ENCODE peak calls at places on chromosomes 16 and 17, in six cellular contexts. One of them, this sample, is unnamed.

GRCh38 chr16:72434159-72434558 is 262.2 kb upstream of the PMFBP1 start:
- DNase-seq in pancreas: no peak
- DNase-seq in GM23248: peak
- DNase-seq in activated CD8-positive, alpha-beta T cell treated with anti-CD3 and anti-CD28 coated beads, Interleukin-2, amount 10 ng/mL, durations not matched to agents 7 days and 5 days: no peak
- DNase-seq in amygdala: no peak
- DNase-seq in AG08396: no peak
- DNase-seq in this sample: no peak

GRCh38 chr17:28811594-28812135 is 30.9 kb downstream of the FAM222B start:
- DNase-seq in pancreas: no peak
- DNase-seq in GM23248: peak
- DNase-seq in activated CD8-positive, alpha-beta T cell treated with anti-CD3 and anti-CD28 coated beads, Interleukin-2, amount 10 ng/mL, durations not matched to agents 7 days and 5 days: peak
- DNase-seq in amygdala: no peak
- DNase-seq in AG08396: peak
- DNase-seq in this sample: no peak

GRCh38 chr17:63837480-63837879 is 5.0 kb downstream of the SMARCD2 start:
- DNase-seq in pancreas: no peak
- DNase-seq in GM23248: no peak
- DNase-seq in activated CD8-positive, alpha-beta T cell treated with anti-CD3 and anti-CD28 coated beads, Interleukin-2, amount 10 ng/mL, durations not matched to agents 7 days and 5 days: no peak
- DNase-seq in amygdala: no peak
- DNase-seq in AG08396: no peak
- DNase-seq in this sample: no peak

GRCh38 chr17:45353047-45353446 is 36.2 kb upstream of the MAP3K14 start:
- DNase-seq in pancreas: no peak
- DNase-seq in GM23248: no peak
- DNase-seq in activated CD8-positive, alpha-beta T cell treated with anti-CD3 and anti-CD28 coated beads, Interleukin-2, amount 10 ng/mL, durations not matched to agents 7 days and 5 days: peak
- DNase-seq in amygdala: no peak
- DNase-seq in AG08396: no peak
- DNase-seq in this sample: no peak

GRCh38 chr16:2081201-2081600 is 33.4 kb downstream of the TSC2 start:
- DNase-seq in pancreas: no peak
- DNase-seq in GM23248: no peak
- DNase-seq in activated CD8-positive, alpha-beta T cell treated with anti-CD3 and anti-CD28 coated beads, Interleukin-2, amount 10 ng/mL, durations not matched to agents 7 days and 5 days: no peak
- DNase-seq in amygdala: no peak
- DNase-seq in AG08396: no peak
- DNase-seq in this sample: no peak

GRCh38 chr17:77011173-77012011 is 129.4 kb upstream of the SEC14L1 start:
- DNase-seq in pancreas: no peak
- DNase-seq in GM23248: peak
- DNase-seq in activated CD8-positive, alpha-beta T cell treated with anti-CD3 and anti-CD28 coated beads, Interleukin-2, amount 10 ng/mL, durations not matched to agents 7 days and 5 days: peak
- DNase-seq in amygdala: no peak
- DNase-seq in AG08396: no peak
- DNase-seq in this sample: peak

GRCh38 chr17:79168486-79169055 is 93.9 kb downstream of the ENGASE start:
- DNase-seq in pancreas: no peak
- DNase-seq in GM23248: no peak
- DNase-seq in activated CD8-positive, alpha-beta T cell treated with anti-CD3 and anti-CD28 coated beads, Interleukin-2, amount 10 ng/mL, durations not matched to agents 7 days and 5 days: no peak
- DNase-seq in amygdala: no peak
- DNase-seq in AG08396: no peak
- DNase-seq in this sample: no peak

GRCh38 chr17:14779236-14779635 is 478.4 kb downstream of the HS3ST3B1 start:
- DNase-seq in pancreas: no peak
- DNase-seq in GM23248: no peak
- DNase-seq in activated CD8-positive, alpha-beta T cell treated with anti-CD3 and anti-CD28 coated beads, Interleukin-2, amount 10 ng/mL, durations not matched to agents 7 days and 5 days: no peak
- DNase-seq in amygdala: no peak
- DNase-seq in AG08396: no peak
- DNase-seq in this sample: no peak

GRCh38 chr17:76292567-76292966 is 15.5 kb downstream of the QRICH2 start:
- DNase-seq in pancreas: no peak
- DNase-seq in GM23248: no peak
- DNase-seq in activated CD8-positive, alpha-beta T cell treated with anti-CD3 and anti-CD28 coated beads, Interleukin-2, amount 10 ng/mL, durations not matched to agents 7 days and 5 days: no peak
- DNase-seq in amygdala: no peak
- DNase-seq in AG08396: no peak
- DNase-seq in this sample: no peak

GRCh38 chr17:13157656-13158055 is 139.8 kb upstream of the ELAC2 start:
- DNase-seq in pancreas: no peak
- DNase-seq in GM23248: peak
- DNase-seq in activated CD8-positive, alpha-beta T cell treated with anti-CD3 and anti-CD28 coated beads, Interleukin-2, amount 10 ng/mL, durations not matched to agents 7 days and 5 days: no peak
- DNase-seq in amygdala: no peak
- DNase-seq in AG08396: no peak
- DNase-seq in this sample: no peak

GRCh38 chr17:32486701-32487459 is at the start of gene CDK5R1:
- DNase-seq in pancreas: peak
- DNase-seq in GM23248: peak
- DNase-seq in activated CD8-positive, alpha-beta T cell treated with anti-CD3 and anti-CD28 coated beads, Interleukin-2, amount 10 ng/mL, durations not matched to agents 7 days and 5 days: peak
- DNase-seq in amygdala: peak
- DNase-seq in AG08396: peak
- DNase-seq in this sample: peak

GRCh38 chr16:60945225-60945624 is 1091.0 kb downstream of the CDH8 start:
- DNase-seq in pancreas: no peak
- DNase-seq in GM23248: no peak
- DNase-seq in activated CD8-positive, alpha-beta T cell treated with anti-CD3 and anti-CD28 coated beads, Interleukin-2, amount 10 ng/mL, durations not matched to agents 7 days and 5 days: no peak
- DNase-seq in amygdala: no peak
- DNase-seq in AG08396: no peak
- DNase-seq in this sample: no peak

GRCh38 chr17:2442166-2442565 is 41.3 kb upstream of the MNT start:
- DNase-seq in pancreas: no peak
- DNase-seq in GM23248: no peak
- DNase-seq in activated CD8-positive, alpha-beta T cell treated with anti-CD3 and anti-CD28 coated beads, Interleukin-2, amount 10 ng/mL, durations not matched to agents 7 days and 5 days: no peak
- DNase-seq in amygdala: no peak
- DNase-seq in AG08396: no peak
- DNase-seq in this sample: no peak

GRCh38 chr16:84885024-84885910 is 65.5 kb downstream of the CRISPLD2 start:
- DNase-seq in pancreas: no peak
- DNase-seq in GM23248: no peak
- DNase-seq in activated CD8-positive, alpha-beta T cell treated with anti-CD3 and anti-CD28 coated beads, Interleukin-2, amount 10 ng/mL, durations not matched to agents 7 days and 5 days: no peak
- DNase-seq in amygdala: peak
- DNase-seq in AG08396: no peak
- DNase-seq in this sample: peak

GRCh38 chr17:72407336-72408121 is 286.7 kb downstream of the SOX9 start:
- DNase-seq in pancreas: no peak
- DNase-seq in GM23248: peak
- DNase-seq in activated CD8-positive, alpha-beta T cell treated with anti-CD3 and anti-CD28 coated beads, Interleukin-2, amount 10 ng/mL, durations not matched to agents 7 days and 5 days: no peak
- DNase-seq in amygdala: peak
- DNase-seq in AG08396: peak
- DNase-seq in this sample: peak

GRCh38 chr16:30927789-30928378 is 4.5 kb downstream of the FBXL19 start:
- DNase-seq in pancreas: peak
- DNase-seq in GM23248: peak
- DNase-seq in activated CD8-positive, alpha-beta T cell treated with anti-CD3 and anti-CD28 coated beads, Interleukin-2, amount 10 ng/mL, durations not matched to agents 7 days and 5 days: peak
- DNase-seq in amygdala: peak
- DNase-seq in AG08396: peak
- DNase-seq in this sample: peak

GRCh38 chr16:84455031-84455430 is 49.4 kb downstream of the MEAK7 start:
- DNase-seq in pancreas: no peak
- DNase-seq in GM23248: no peak
- DNase-seq in activated CD8-positive, alpha-beta T cell treated with anti-CD3 and anti-CD28 coated beads, Interleukin-2, amount 10 ng/mL, durations not matched to agents 7 days and 5 days: no peak
- DNase-seq in amygdala: no peak
- DNase-seq in AG08396: no peak
- DNase-seq in this sample: peak

GRCh38 chr16:30503403-30504296 is 22.7 kb downstream of the ZNF768 start:
- DNase-seq in pancreas: no peak
- DNase-seq in GM23248: no peak
- DNase-seq in activated CD8-positive, alpha-beta T cell treated with anti-CD3 and anti-CD28 coated beads, Interleukin-2, amount 10 ng/mL, durations not matched to agents 7 days and 5 days: no peak
- DNase-seq in amygdala: no peak
- DNase-seq in AG08396: no peak
- DNase-seq in this sample: no peak

GRCh38 chr16:24846548-24847357 is 990 bp downstream of the SLC5A11 start:
- DNase-seq in pancreas: no peak
- DNase-seq in GM23248: no peak
- DNase-seq in activated CD8-positive, alpha-beta T cell treated with anti-CD3 and anti-CD28 coated beads, Interleukin-2, amount 10 ng/mL, durations not matched to agents 7 days and 5 days: no peak
- DNase-seq in amygdala: no peak
- DNase-seq in AG08396: no peak
- DNase-seq in this sample: no peak

GRCh38 chr17:42016952-42017865 is at the start of gene DNAJC7:
- DNase-seq in pancreas: peak
- DNase-seq in GM23248: peak
- DNase-seq in activated CD8-positive, alpha-beta T cell treated with anti-CD3 and anti-CD28 coated beads, Interleukin-2, amount 10 ng/mL, durations not matched to agents 7 days and 5 days: peak
- DNase-seq in amygdala: peak
- DNase-seq in AG08396: peak
- DNase-seq in this sample: peak

GRCh38 chr16:78473031-78473699 is 373.7 kb downstream of the WWOX start:
- DNase-seq in pancreas: no peak
- DNase-seq in GM23248: no peak
- DNase-seq in activated CD8-positive, alpha-beta T cell treated with anti-CD3 and anti-CD28 coated beads, Interleukin-2, amount 10 ng/mL, durations not matched to agents 7 days and 5 days: no peak
- DNase-seq in amygdala: no peak
- DNase-seq in AG08396: no peak
- DNase-seq in this sample: no peak

GRCh38 chr17:2386400-2387085 is 14.3 kb downstream of the MNT start:
- DNase-seq in pancreas: peak
- DNase-seq in GM23248: no peak
- DNase-seq in activated CD8-positive, alpha-beta T cell treated with anti-CD3 and anti-CD28 coated beads, Interleukin-2, amount 10 ng/mL, durations not matched to agents 7 days and 5 days: no peak
- DNase-seq in amygdala: no peak
- DNase-seq in AG08396: no peak
- DNase-seq in this sample: no peak

GRCh38 chr16:59905628-59906027 is 1171.5 kb upstream of the GOT2 start:
- DNase-seq in pancreas: no peak
- DNase-seq in GM23248: peak
- DNase-seq in activated CD8-positive, alpha-beta T cell treated with anti-CD3 and anti-CD28 coated beads, Interleukin-2, amount 10 ng/mL, durations not matched to agents 7 days and 5 days: no peak
- DNase-seq in amygdala: no peak
- DNase-seq in AG08396: no peak
- DNase-seq in this sample: no peak

GRCh38 chr17:63774141-63774981 is at the start of gene DDX42:
- DNase-seq in pancreas: peak
- DNase-seq in GM23248: peak
- DNase-seq in activated CD8-positive, alpha-beta T cell treated with anti-CD3 and anti-CD28 coated beads, Interleukin-2, amount 10 ng/mL, durations not matched to agents 7 days and 5 days: no peak
- DNase-seq in amygdala: peak
- DNase-seq in AG08396: peak
- DNase-seq in this sample: peak

GRCh38 chr17:15269087-15269486 is 4.0 kb upstream of the PMP22 start:
- DNase-seq in pancreas: no peak
- DNase-seq in GM23248: no peak
- DNase-seq in activated CD8-positive, alpha-beta T cell treated with anti-CD3 and anti-CD28 coated beads, Interleukin-2, amount 10 ng/mL, durations not matched to agents 7 days and 5 days: no peak
- DNase-seq in amygdala: no peak
- DNase-seq in AG08396: no peak
- DNase-seq in this sample: no peak

GRCh38 chr16:14641877-14642276 is 9.1 kb downstream of the BFAR start:
- DNase-seq in pancreas: no peak
- DNase-seq in GM23248: peak
- DNase-seq in activated CD8-positive, alpha-beta T cell treated with anti-CD3 and anti-CD28 coated beads, Interleukin-2, amount 10 ng/mL, durations not matched to agents 7 days and 5 days: no peak
- DNase-seq in amygdala: no peak
- DNase-seq in AG08396: no peak
- DNase-seq in this sample: no peak

GRCh38 chr17:50947844-50948514 is 81.8 kb upstream of the TOB1 start:
- DNase-seq in pancreas: peak
- DNase-seq in GM23248: no peak
- DNase-seq in activated CD8-positive, alpha-beta T cell treated with anti-CD3 and anti-CD28 coated beads, Interleukin-2, amount 10 ng/mL, durations not matched to agents 7 days and 5 days: no peak
- DNase-seq in amygdala: peak
- DNase-seq in AG08396: no peak
- DNase-seq in this sample: no peak

GRCh38 chr17:39769974-39770587 is 32.3 kb downstream of the GRB7 start:
- DNase-seq in pancreas: no peak
- DNase-seq in GM23248: peak
- DNase-seq in activated CD8-positive, alpha-beta T cell treated with anti-CD3 and anti-CD28 coated beads, Interleukin-2, amount 10 ng/mL, durations not matched to agents 7 days and 5 days: peak
- DNase-seq in amygdala: no peak
- DNase-seq in AG08396: no peak
- DNase-seq in this sample: peak

GRCh38 chr16:74556375-74556922 is 50.5 kb downstream of the GLG1 start:
- DNase-seq in pancreas: no peak
- DNase-seq in GM23248: peak
- DNase-seq in activated CD8-positive, alpha-beta T cell treated with anti-CD3 and anti-CD28 coated beads, Interleukin-2, amount 10 ng/mL, durations not matched to agents 7 days and 5 days: no peak
- DNase-seq in amygdala: no peak
- DNase-seq in AG08396: no peak
- DNase-seq in this sample: no peak

GRCh38 chr17:65170839-65171238 is 33.7 kb downstream of the RGS9 start:
- DNase-seq in pancreas: peak
- DNase-seq in GM23248: no peak
- DNase-seq in activated CD8-positive, alpha-beta T cell treated with anti-CD3 and anti-CD28 coated beads, Interleukin-2, amount 10 ng/mL, durations not matched to agents 7 days and 5 days: no peak
- DNase-seq in amygdala: no peak
- DNase-seq in AG08396: peak
- DNase-seq in this sample: no peak

GRCh38 chr16:56005958-56006357 is 130.8 kb upstream of the CES5A start:
- DNase-seq in pancreas: no peak
- DNase-seq in GM23248: no peak
- DNase-seq in activated CD8-positive, alpha-beta T cell treated with anti-CD3 and anti-CD28 coated beads, Interleukin-2, amount 10 ng/mL, durations not matched to agents 7 days and 5 days: no peak
- DNase-seq in amygdala: no peak
- DNase-seq in AG08396: no peak
- DNase-seq in this sample: no peak

GRCh38 chr16:80466024-80466986 is 74.5 kb upstream of the DYNLRB2 start:
- DNase-seq in pancreas: peak
- DNase-seq in GM23248: peak
- DNase-seq in activated CD8-positive, alpha-beta T cell treated with anti-CD3 and anti-CD28 coated beads, Interleukin-2, amount 10 ng/mL, durations not matched to agents 7 days and 5 days: peak
- DNase-seq in amygdala: peak
- DNase-seq in AG08396: peak
- DNase-seq in this sample: peak

GRCh38 chr17:64687959-64688358 is 25.9 kb upstream of the SMURF2 start:
- DNase-seq in pancreas: no peak
- DNase-seq in GM23248: peak
- DNase-seq in activated CD8-positive, alpha-beta T cell treated with anti-CD3 and anti-CD28 coated beads, Interleukin-2, amount 10 ng/mL, durations not matched to agents 7 days and 5 days: no peak
- DNase-seq in amygdala: no peak
- DNase-seq in AG08396: peak
- DNase-seq in this sample: no peak